ENCODE peak calls at places on chromosomes 5 and 9, in seven cellular contexts. U is OCI-M1, Q is endothelial cell, P is glutamatergic neuron, Z is left ventricle myocardium inferior, F is mesendoderm, O is RPMI7951. C is an unnamed sample.

GRCh38 chr5:2136728-2137333 is 254.1 kb upstream of the IRX4 start:
- DNase-seq in U (no peak), Q (no peak), P (no peak), Z (no peak), F (no peak), O (no peak), C (no peak)

GRCh38 chr5:32531885-32532520 is 53.4 kb upstream of the SUB1 start:
- DNase-seq in U (peak), Q (no peak), P (no peak), Z (no peak), F (peak), O (peak), C (no peak)

GRCh38 chr5:91024160-91024559 is 359.0 kb downstream of the ARRDC3 start:
- DNase-seq in U (no peak), Q (no peak), P (no peak), Z (no peak), F (peak), O (no peak), C (no peak)

GRCh38 chr5:138149530-138149929 is 10.3 kb upstream of the NME5 start:
- DNase-seq in U (no peak), Q (peak), P (no peak), Z (no peak), F (peak), O (peak), C (no peak)

GRCh38 chr5:12023614-12024241 is 119.5 kb upstream of the CTNND2 start:
- DNase-seq in U (peak), Q (peak), P (no peak), Z (no peak), F (peak), O (peak), C (no peak)

GRCh38 chr9:71607571-71607970 is 160.7 kb downstream of the CEMIP2 start:
- DNase-seq in U (no peak), Q (no peak), P (no peak), Z (no peak), F (no peak), O (no peak), C (no peak)

GRCh38 chr5:80216753-80217596 is 38.9 kb downstream of the SERINC5 start:
- DNase-seq in U (peak), Q (no peak), P (no peak), Z (peak), F (no peak), O (no peak), C (no peak)

GRCh38 chr5:130400091-130400490 is 495.8 kb downstream of the CHSY3 start:
- DNase-seq in U (no peak), Q (no peak), P (no peak), Z (no peak), F (peak), O (peak), C (no peak)

GRCh38 chr5:39619161-39619818 is 194.5 kb upstream of the DAB2 start:
- DNase-seq in U (no peak), Q (no peak), P (no peak), Z (no peak), F (no peak), O (no peak), C (no peak)

GRCh38 chr9:104868687-104869404 is 59.1 kb downstream of the ABCA1 start:
- DNase-seq in U (peak), Q (peak), P (peak), Z (peak), F (peak), O (peak), C (peak)

GRCh38 chr5:61304611-61305369 is 27.3 kb upstream of the ZSWIM6 start:
- DNase-seq in U (no peak), Q (no peak), P (no peak), Z (peak), F (peak), O (peak), C (peak)

GRCh38 chr5:36521838-36522745 is 84.3 kb upstream of the SLC1A3 start:
- DNase-seq in U (no peak), Q (no peak), P (no peak), Z (no peak), F (peak), O (no peak), C (no peak)

GRCh38 chr5:34598177-34598794 is 57.8 kb upstream of the RAI14 start:
- DNase-seq in U (peak), Q (no peak), P (no peak), Z (no peak), F (no peak), O (peak), C (no peak)

GRCh38 chr9:113343732-113344231 is 3.7 kb upstream of the WDR31 start:
- DNase-seq in U (peak), Q (no peak), P (no peak), Z (peak), F (no peak), O (peak), C (peak)